ENCODE peak calls at places on chromosomes 3 and 15, in four cellular contexts. R is SK-N-SH, A is GM12878, U is K562. H is an unnamed sample.

GRCh38 chr3:16085884-16086608 is 88.4 kb upstream of the GALNT15 start:
- DNase-seq in R (no peak), A (no peak), U (no peak), H (no peak)

GRCh38 chr3:10281951-10282350 is 10.8 kb downstream of the GHRL start:
- DNase-seq in R (no peak), A (no peak), U (no peak), H (no peak)

GRCh38 chr3:184031187-184031792 is at the start of gene HTR3D:
- DNase-seq in R (no peak), A (no peak), U (no peak), H (no peak)

GRCh38 chr3:23949784-23950183 is 4.7 kb downstream of the NR1D2 start:
- DNase-seq in R (no peak), A (peak), U (peak), H (no peak)

GRCh38 chr3:102909904-102910303 is 475.1 kb downstream of the ZPLD1 start:
- DNase-seq in R (no peak), A (no peak), U (no peak), H (no peak)

GRCh38 chr3:123151251-123151705 is 50.5 kb upstream of the SEC22A start:
- DNase-seq in R (no peak), A (no peak), U (no peak), H (no peak)

GRCh38 chr3:87900061-87900460 is 158.7 kb downstream of the CGGBP1 start:
- DNase-seq in R (peak), A (no peak), U (no peak), H (no peak)

GRCh38 chr3:128489860-128490649 is 2.9 kb downstream of the GATA2 start:
- DNase-seq in R (no peak), A (no peak), U (peak), H (no peak)

GRCh38 chr15:80160570-80161156 is 7.9 kb downstream of the FAH start:
- DNase-seq in R (no peak), A (peak), U (peak), H (peak)

GRCh38 chr15:100060276-100060926 is 281.4 kb downstream of the ADAMTS17 start:
- DNase-seq in R (no peak), A (no peak), U (no peak), H (no peak)

GRCh38 chr15:70892002-70892911 is at the start of the genes LRRC49 and THAP10:
- DNase-seq in R (peak), A (peak), U (peak), H (peak)

GRCh38 chr15:55743615-55743978 is 645 bp upstream of the PRTG start:
- DNase-seq in R (no peak), A (no peak), U (no peak), H (no peak)

GRCh38 chr15:48076454-48076853 is 44.3 kb upstream of the SLC24A5 start:
- DNase-seq in R (no peak), A (no peak), U (no peak), H (no peak)

GRCh38 chr15:75156306-75157215 is 45.1 kb upstream of the C15orf39 start:
- DNase-seq in R (no peak), A (no peak), U (no peak), H (peak)

GRCh38 chr3:62755285-62755684 is 119.9 kb downstream of the CADPS start:
- DNase-seq in R (peak), A (no peak), U (no peak), H (no peak)

GRCh38 chr15:71610991-71611720 is 199.2 kb upstream of the NR2E3 start:
- DNase-seq in R (no peak), A (no peak), U (no peak), H (no peak)

GRCh38 chr3:190167936-190168680 is 47.4 kb upstream of the P3H2 start:
- DNase-seq in R (no peak), A (no peak), U (no peak), H (no peak)

GRCh38 chr15:101064795-101065569 is 145.8 kb downstream of the LRRK1 start:
- DNase-seq in R (no peak), A (no peak), U (no peak), H (no peak)

GRCh38 chr3:11389570-11390268 is 117.5 kb downstream of the ATG7 start:
- DNase-seq in R (no peak), A (no peak), U (no peak), H (no peak)

GRCh38 chr3:33167716-33168339 is 50.8 kb downstream of the SUSD5 start:
- DNase-seq in R (no peak), A (no peak), U (no peak), H (no peak)

GRCh38 chr3:66047321-66048050 is 8.8 kb upstream of the MAGI1 start:
- DNase-seq in R (no peak), A (no peak), U (no peak), H (no peak)

GRCh38 chr15:87623832-87624231 is 632.7 kb downstream of the NTRK3 start:
- DNase-seq in R (no peak), A (no peak), U (peak), H (peak)

GRCh38 chr15:80549191-80549590 is 145.0 kb downstream of the ARNT2 start:
- DNase-seq in R (no peak), A (no peak), U (no peak), H (no peak)

GRCh38 chr3:38138347-38139190 is at the start of gene MYD88:
- DNase-seq in R (peak), A (no peak), U (peak), H (peak)

GRCh38 chr15:40246496-40247275 is 7.8 kb downstream of the PAK6 start:
- DNase-seq in R (no peak), A (no peak), U (no peak), H (no peak)

GRCh38 chr3:38264307-38264706 is 1.3 kb upstream of the SLC22A13 start:
- DNase-seq in R (no peak), A (no peak), U (no peak), H (no peak)

GRCh38 chr3:114498779-114499370 is 205.0 kb downstream of the TIGIT start:
- DNase-seq in R (no peak), A (no peak), U (peak), H (peak)

GRCh38 chr3:20798666-20799065 is 612.7 kb upstream of the SGO1 start:
- DNase-seq in R (no peak), A (no peak), U (no peak), H (no peak)

GRCh38 chr3:151813777-151814176 is at the start of gene AADAC:
- DNase-seq in R (no peak), A (no peak), U (no peak), H (no peak)

GRCh38 chr3:183481582-183481981 is 53.2 kb upstream of the MCF2L2 start:
- DNase-seq in R (no peak), A (no peak), U (no peak), H (no peak)

GRCh38 chr3:138938056-138938876 is 8.7 kb downstream of the FOXL2 start:
- DNase-seq in R (no peak), A (no peak), U (no peak), H (no peak)

GRCh38 chr3:95172549-95172948 is 1109.7 kb downstream of the NSUN3 start:
- DNase-seq in R (no peak), A (no peak), U (no peak), H (no peak)

GRCh38 chr15:36133686-36134085 is 445.7 kb upstream of the CDIN1 start:
- DNase-seq in R (no peak), A (no peak), U (no peak), H (no peak)

GRCh38 chr3:158792709-158793108 is 9.1 kb upstream of the MFSD1 start:
- DNase-seq in R (no peak), A (no peak), U (no peak), H (peak)

GRCh38 chr3:135393159-135393558 is 572.4 kb upstream of the PPP2R3A start:
- DNase-seq in R (no peak), A (no peak), U (no peak), H (no peak)

GRCh38 chr15:100311099-100311751 is 30.6 kb downstream of the ADAMTS17 start:
- DNase-seq in R (peak), A (no peak), U (no peak), H (no peak)

DNA sequence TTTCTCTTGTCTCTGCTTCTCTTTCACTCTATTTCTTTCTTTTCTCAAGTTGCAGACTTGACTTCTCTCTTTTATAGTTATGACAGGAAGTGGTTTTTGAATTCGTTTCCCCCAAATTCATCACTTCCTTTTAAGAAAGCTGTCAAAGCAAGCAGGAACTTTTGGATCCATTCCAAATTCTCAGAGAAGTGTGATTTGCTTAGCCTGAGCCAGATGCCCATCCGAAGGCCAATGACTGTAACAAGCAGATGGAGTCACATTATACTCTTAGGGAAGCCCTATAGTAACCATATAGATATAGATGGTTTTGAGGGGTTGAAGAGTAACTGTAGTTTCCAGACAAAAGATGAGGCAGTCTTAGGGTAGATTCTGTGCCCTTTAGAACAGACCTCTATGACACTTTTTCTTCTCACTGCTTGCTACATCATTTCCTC is 592.0 kb upstream of the KCNMB2 start:
- DNase-seq in R (no peak), A (no peak), U (no peak), H (no peak)
- TF ChIP-seq CHD2 in R (no peak), A (no peak), U (no peak), H (no peak)

GRCh38 chr15:45884755-45885445 is 250.1 kb downstream of the SQOR start:
- DNase-seq in R (no peak), A (no peak), U (no peak), H (no peak)

GRCh38 chr15:45891766-45892165 is 256.9 kb downstream of the SQOR start:
- DNase-seq in R (no peak), A (no peak), U (no peak), H (no peak)

GRCh38 chr15:45884289-45884688 is 249.5 kb downstream of the SQOR start:
- DNase-seq in R (no peak), A (no peak), U (no peak), H (no peak)

DNA sequence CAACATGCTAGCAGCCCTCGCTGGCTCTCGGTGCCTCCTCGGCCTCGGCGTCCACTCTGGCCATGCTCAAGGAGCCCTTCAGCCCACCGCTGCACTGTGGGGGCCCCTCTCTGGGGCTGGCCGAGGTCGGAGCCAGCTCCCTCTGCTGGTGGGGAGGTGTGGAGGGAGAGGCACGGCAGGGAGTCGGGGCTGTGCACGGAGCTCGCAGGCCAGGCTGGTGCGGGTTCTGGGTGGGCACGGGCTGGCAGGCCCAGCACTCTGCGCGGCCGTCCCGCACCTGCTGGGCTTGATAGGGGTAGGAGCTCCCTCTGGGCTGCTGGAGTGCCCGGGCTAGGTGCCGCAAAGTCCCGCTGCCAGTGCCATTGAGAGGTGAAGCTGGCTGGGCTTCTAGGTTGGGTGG is 251.0 kb downstream of the SQOR start:
- DNase-seq in R (no peak), A (no peak), U (no peak), H (no peak)
- TF ChIP-seq RCOR1 in R (no peak), A (no peak), U (no peak), H (no peak)

GRCh38 chr15:31498329-31498728 is 171.7 kb downstream of the KLF13 start:
- DNase-seq in R (no peak), A (no peak), U (no peak), H (no peak)

GRCh38 chr15:31497838-31498237 is 171.2 kb downstream of the KLF13 start:
- DNase-seq in R (no peak), A (no peak), U (no peak), H (no peak)

GRCh38 chr15:31499236-31499952 is 172.8 kb downstream of the KLF13 start:
- DNase-seq in R (no peak), A (no peak), U (no peak), H (no peak)

GRCh38 chr15:31499953-31500808 is 173.5 kb downstream of the KLF13 start:
- DNase-seq in R (peak), A (no peak), U (no peak), H (no peak)

DNA sequence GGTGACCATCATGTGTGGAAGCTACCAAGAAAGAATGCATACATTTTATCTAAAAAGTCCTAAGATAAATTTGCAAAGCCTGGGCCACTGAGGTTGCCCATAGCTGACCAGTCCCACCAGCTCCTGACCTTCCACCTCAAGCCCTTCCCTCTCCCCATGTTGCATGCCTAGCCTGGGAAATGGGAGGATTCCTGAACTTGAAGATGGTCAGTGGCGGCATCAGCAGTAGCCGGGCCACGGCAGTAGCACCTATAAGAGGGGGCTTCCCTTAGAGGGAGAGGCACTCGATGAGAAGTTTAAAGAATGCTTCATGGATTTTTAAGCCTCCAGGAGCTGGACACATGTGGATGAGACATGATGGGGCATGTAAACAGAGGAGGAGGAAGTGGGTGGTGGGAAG is 172.1 kb downstream of the KLF13 start:
- DNase-seq in R (no peak), A (no peak), U (no peak), H (no peak)
- TF ChIP-seq CHD2 in R (no peak), A (no peak), U (no peak), H (no peak)

GRCh38 chr3:141086188-141086587 is 35.0 kb downstream of the SPSB4 start:
- DNase-seq in R (no peak), A (no peak), U (no peak), H (no peak)
- TF ChIP-seq RCOR1 in R (no peak), A (no peak), U (no peak), H (no peak)

GRCh38 chr15:56814429-56814828 is 81.1 kb upstream of the ZNF280D start:
- DNase-seq in R (no peak), A (no peak), U (no peak), H (no peak)

GRCh38 chr15:56812255-56812654 is 78.9 kb upstream of the ZNF280D start:
- DNase-seq in R (no peak), A (no peak), U (no peak), H (no peak)

GRCh38 chr15:56811586-56811985 is 78.3 kb upstream of the ZNF280D start:
- DNase-seq in R (no peak), A (no peak), U (no peak), H (no peak)

GRCh38 chr15:56815247-56815646 is 81.9 kb upstream of the ZNF280D start:
- DNase-seq in R (no peak), A (no peak), U (peak), H (no peak)

DNA sequence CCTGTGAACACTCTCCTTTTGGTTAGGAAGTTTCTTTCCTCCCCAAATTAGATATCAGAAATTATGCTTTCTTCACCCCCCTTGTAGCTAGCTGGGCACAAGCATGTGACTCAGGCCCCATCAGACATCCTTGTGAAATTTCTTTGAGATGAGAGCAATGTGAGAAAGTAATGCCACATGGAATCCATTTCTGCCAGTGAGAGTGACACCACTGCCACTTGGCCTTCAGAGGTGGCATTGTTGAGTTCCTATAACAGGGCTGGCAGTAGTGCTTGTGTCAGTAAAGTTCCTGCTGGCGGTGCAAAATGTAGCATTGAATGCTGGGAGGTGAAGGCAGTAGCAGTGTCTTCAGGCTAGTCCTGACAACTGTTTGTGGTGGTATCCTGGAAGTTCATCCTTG is 80.7 kb upstream of the ZNF280D start:
- DNase-seq in R (no peak), A (no peak), U (no peak), H (no peak)
- TF ChIP-seq CHD2 in R (no peak), A (no peak), U (no peak), H (no peak)

GRCh38 chr3:124397088-124397487 is 333.2 kb upstream of the UMPS start:
- DNase-seq in R (no peak), A (no peak), U (no peak), H (no peak)
- TF ChIP-seq RCOR1 in R (no peak), A (no peak), U (no peak), H (no peak)

GRCh38 chr15:33701304-33701696 is 267.0 kb upstream of the CHRM5 start:
- DNase-seq in R (no peak), A (no peak), U (no peak), H (peak)

GRCh38 chr15:33699145-33699544 is 269.2 kb upstream of the CHRM5 start:
- DNase-seq in R (no peak), A (no peak), U (no peak), H (no peak)

GRCh38 chr15:33700695-33701303 is 267.5 kb upstream of the CHRM5 start:
- DNase-seq in R (peak), A (peak), U (peak), H (peak)

GRCh38 chr15:33698128-33698527 is 270.2 kb upstream of the CHRM5 start:
- DNase-seq in R (no peak), A (no peak), U (no peak), H (no peak)

DNA sequence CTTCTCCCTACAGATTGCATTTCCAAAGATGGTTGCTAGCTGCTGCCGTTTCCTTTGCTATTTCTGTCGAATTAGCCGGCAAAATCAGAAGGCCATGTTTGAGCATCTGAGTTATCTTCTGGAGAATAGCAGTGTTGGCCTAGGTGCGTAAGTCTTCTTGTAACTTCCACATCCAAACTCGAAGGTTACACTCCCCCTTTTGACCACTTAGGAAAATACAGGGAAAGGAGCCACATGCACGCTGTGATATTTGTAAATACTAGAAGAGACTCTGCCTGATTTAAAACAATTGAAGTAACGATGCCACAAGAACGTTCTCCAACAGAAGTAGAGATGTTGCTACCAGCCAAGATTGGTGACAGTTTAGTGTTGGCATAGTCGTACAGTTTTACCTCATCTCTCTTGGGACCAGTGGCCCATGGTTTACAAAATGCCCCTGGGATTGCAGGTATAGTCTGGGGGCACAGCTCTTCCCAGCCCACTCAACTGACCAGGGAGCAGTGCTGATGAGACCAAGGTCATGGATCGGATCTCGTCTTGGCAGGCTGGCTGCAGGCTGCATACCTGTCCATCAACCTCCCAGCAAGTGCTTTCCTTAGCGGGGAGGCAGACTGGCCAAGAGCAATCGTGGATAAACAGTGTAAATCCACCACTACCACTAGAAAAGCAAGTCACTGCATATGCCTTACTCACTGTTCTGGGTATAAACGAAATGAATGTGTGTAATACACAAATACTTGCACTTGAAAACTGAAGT is 268.4 kb upstream of the CHRM5 start:
- DNase-seq in R (peak), A (no peak), U (peak), H (no peak)
- TF ChIP-seq CHD2 in R (no peak), A (no peak), U (no peak), H (no peak)

H was measured in A549.